ENCODE peak calls at places on chromosomes 16 and 17, in six cellular contexts. I, A, O, H, T and V are unnamed samples.

GRCh38 chr16:346587-346986 is 5.9 kb downstream of the AXIN1 start:
- DNase-seq in T (peak; percentile 77), I (no peak), A (peak; percentile 68), H (peak; percentile 76), O (no peak), V (no peak)

GRCh38 chr17:49260011-49260921 is 29.7 kb upstream of the PHOSPHO1 start:
- DNase-seq in A (peak; percentile 82), O (peak; percentile 84), H (peak; percentile 78), I (peak; percentile 37), T (peak; percentile 89), V (peak; percentile 76)

GRCh38 chr16:76235025-76235424 is 42.2 kb upstream of the CNTNAP4 start:
- DNase-seq in O (no peak), I (no peak), T (no peak), H (no peak), A (no peak), V (no peak)

GRCh38 chr16:57123216-57123968 is 31.0 kb downstream of the CPNE2 start:
- DNase-seq in T (peak; percentile 23), O (no peak), H (no peak), I (no peak), A (no peak), V (no peak)

GRCh38 chr16:8648867-8649266 is 25.6 kb upstream of the ABAT start:
- DNase-seq in T (no peak), H (no peak), A (no peak), O (no peak), I (no peak), V (no peak)

GRCh38 chr16:4111748-4112696 is 4.2 kb downstream of the ADCY9 start:
- DNase-seq in H (no peak), T (peak; percentile 23), A (peak; percentile 55), O (no peak), I (no peak), V (no peak)

GRCh38 chr16:4684030-4684715 is 9.2 kb upstream of the NUDT16L1 start:
- DNase-seq in I (no peak), T (no peak), O (no peak), A (no peak), H (no peak), V (no peak)

GRCh38 chr16:56838622-56839337 is 26.2 kb upstream of the SLC12A3 start:
- DNase-seq in T (no peak), A (no peak), O (no peak), I (no peak), H (no peak), V (no peak)

GRCh38 chr17:527247-527646 is 174.6 kb upstream of the RPH3AL start:
- DNase-seq in A (no peak), H (no peak), T (no peak), O (no peak), I (no peak), V (no peak)

GRCh38 chr17:64063766-64064224 is 43.4 kb upstream of the ICAM2 start:
- DNase-seq in T (peak; percentile 24), H (peak; percentile 77), A (peak; percentile 27), O (no peak), I (peak; percentile 36), V (peak; percentile 80)

GRCh38 chr16:82630688-82631087 is 3.9 kb downstream of the CDH13 start:
- DNase-seq in H (no peak), I (no peak), O (no peak), T (no peak), A (peak; percentile 60), V (no peak)

GRCh38 chr16:25033852-25034251 is 18.7 kb upstream of the ARHGAP17 start:
- DNase-seq in O (no peak), I (no peak), A (peak; percentile 83), H (no peak), T (peak; percentile 91), V (no peak)

GRCh38 chr17:49117581-49118230 is 14.9 kb upstream of the B4GALNT2 start:
- DNase-seq in A (no peak), H (no peak), O (no peak), T (no peak), I (no peak), V (no peak)

GRCh38 chr17:73170921-73171320 is 6.1 kb downstream of the SSTR2 start:
- DNase-seq in T (no peak), O (no peak), A (no peak), I (no peak), H (no peak), V (no peak)

GRCh38 chr16:2856061-2856670 is 1.8 kb downstream of the PRSS22 start:
- DNase-seq in A (no peak), T (no peak), H (peak; percentile 60), O (no peak), I (no peak), V (peak; percentile 71)

GRCh38 chr16:6884002-6884401 is 448.6 kb upstream of the RBFOX1 start:
- DNase-seq in T (no peak), A (no peak), H (no peak), O (no peak), I (no peak), V (no peak)

GRCh38 chr17:17514361-17514992 is 18.3 kb upstream of the RASD1 start:
- DNase-seq in H (no peak), O (no peak), I (no peak), T (no peak), A (no peak), V (no peak)

GRCh38 chr16:10654592-10655414 is 39.9 kb downstream of the TEKT5 start:
- DNase-seq in T (no peak), I (no peak), A (no peak), H (no peak), O (no peak), V (no peak)

GRCh38 chr16:67246081-67246944 is 968 bp downstream of the FHOD1 start:
- DNase-seq in A (peak; percentile 85), I (peak; percentile 78), H (peak; percentile 92), T (peak; percentile 90), O (peak; percentile 84), V (peak; percentile 91)

GRCh38 chr17:68324114-68324513 is 32.8 kb downstream of the ARSG start:
- DNase-seq in O (no peak), I (no peak), H (no peak), A (no peak), T (no peak), V (no peak)

GRCh38 chr17:6306820-6307219 is 128.1 kb downstream of the AIPL1 start:
- DNase-seq in T (no peak), H (no peak), A (no peak), I (no peak), O (no peak), V (no peak)

GRCh38 chr16:11400076-11400475 is 54.8 kb downstream of the RMI2 start:
- DNase-seq in A (no peak), T (no peak), I (no peak), O (no peak), H (no peak), V (no peak)

GRCh38 chr17:77528516-77529327 is 388.0 kb downstream of the SEC14L1 start:
- DNase-seq in T (no peak), I (peak; percentile 56), H (no peak), A (no peak), O (no peak), V (peak; percentile 64)
- H3K4me3 ChIP-seq in T (no peak overlapping the region), I (peak overlapping the region; percentile 78), H (peak overlapping the region; percentile 38), A (no peak overlapping the region), O (no peak overlapping the region), V (peak overlapping the region; percentile 11)

GRCh38 chr16:71882505-71883192 is 1.3 kb downstream of the ZNF821 start:
- DNase-seq in T (peak; percentile 66), O (peak; percentile 72), H (peak; percentile 97), A (peak; percentile 75), I (peak; percentile 82), V (peak; percentile 89)
- H3K27ac ChIP-seq in T (no peak overlapping the region), O (peak overlapping the region; percentile 5), H (peak overlapping the region; percentile 87), A (no peak overlapping the region), I (no peak overlapping the region), V (peak overlapping the region; percentile 100)

DNA sequence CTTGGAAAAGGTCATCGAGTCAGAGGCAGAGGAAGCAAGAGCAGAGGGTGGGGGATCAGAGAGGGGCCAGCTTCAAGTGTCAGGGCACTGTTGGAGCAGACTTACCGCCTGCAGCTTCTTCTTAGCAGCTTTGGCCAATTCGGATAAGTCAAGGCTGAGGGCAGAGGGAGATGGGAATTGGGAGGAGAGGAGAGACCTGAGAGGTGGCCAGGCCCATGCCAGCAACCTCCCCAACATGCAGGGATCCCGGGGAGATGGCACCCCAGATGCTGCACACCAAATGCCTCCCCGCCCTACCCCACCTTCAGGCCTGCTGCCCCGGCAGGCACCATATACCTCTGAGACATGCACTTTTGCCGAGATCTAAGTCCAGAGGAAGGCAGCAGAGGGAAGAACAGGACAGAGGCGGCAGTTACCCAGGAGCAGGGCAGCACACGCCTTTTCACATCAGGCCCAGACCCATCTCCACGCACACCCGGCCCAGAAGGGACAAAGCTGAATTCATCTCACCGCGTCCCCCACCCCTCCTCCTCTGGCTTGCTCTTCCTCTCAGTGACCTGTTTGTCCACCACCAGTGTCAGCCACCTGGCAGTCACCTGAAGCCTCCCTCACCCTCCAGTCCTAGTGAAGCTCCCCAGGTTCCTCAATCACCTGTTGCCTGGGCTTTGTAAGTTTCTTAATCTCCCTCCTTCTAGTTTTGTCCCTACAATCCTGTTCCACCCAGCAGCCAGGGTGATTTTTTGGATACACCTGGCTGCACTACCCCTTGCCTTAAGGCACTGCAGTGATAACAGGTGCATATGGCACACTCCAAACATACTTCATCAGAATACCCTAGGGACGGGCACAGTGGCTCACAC is 10.4 kb downstream of the TP53I13 start:
- DNase-seq in T (no peak), I (no peak), O (no peak), A (no peak), H (no peak), V (no peak)
- H2AFZ ChIP-seq in T (no peak overlapping the region), I (no peak overlapping the region), O (no peak overlapping the region), A (no peak overlapping the region), H (no peak overlapping the region), V (no peak overlapping the region)

GRCh38 chr17:44548714-44549230 is 8.5 kb upstream of the FZD2 start:
- DNase-seq in O (no peak), T (no peak), H (no peak), I (no peak), A (no peak), V (no peak)

GRCh38 chr17:44547625-44548297 is 9.5 kb upstream of the FZD2 start:
- DNase-seq in I (no peak), O (no peak), A (no peak), T (no peak), H (no peak), V (peak; percentile 68)

GRCh38 chr17:44543905-44544523 is 13.3 kb upstream of the FZD2 start:
- DNase-seq in H (no peak), I (no peak), T (no peak), A (no peak), O (no peak), V (no peak)

GRCh38 chr17:44549736-44550135 is 7.5 kb upstream of the FZD2 start:
- DNase-seq in I (no peak), H (no peak), O (no peak), T (no peak), A (no peak), V (no peak)

DNA sequence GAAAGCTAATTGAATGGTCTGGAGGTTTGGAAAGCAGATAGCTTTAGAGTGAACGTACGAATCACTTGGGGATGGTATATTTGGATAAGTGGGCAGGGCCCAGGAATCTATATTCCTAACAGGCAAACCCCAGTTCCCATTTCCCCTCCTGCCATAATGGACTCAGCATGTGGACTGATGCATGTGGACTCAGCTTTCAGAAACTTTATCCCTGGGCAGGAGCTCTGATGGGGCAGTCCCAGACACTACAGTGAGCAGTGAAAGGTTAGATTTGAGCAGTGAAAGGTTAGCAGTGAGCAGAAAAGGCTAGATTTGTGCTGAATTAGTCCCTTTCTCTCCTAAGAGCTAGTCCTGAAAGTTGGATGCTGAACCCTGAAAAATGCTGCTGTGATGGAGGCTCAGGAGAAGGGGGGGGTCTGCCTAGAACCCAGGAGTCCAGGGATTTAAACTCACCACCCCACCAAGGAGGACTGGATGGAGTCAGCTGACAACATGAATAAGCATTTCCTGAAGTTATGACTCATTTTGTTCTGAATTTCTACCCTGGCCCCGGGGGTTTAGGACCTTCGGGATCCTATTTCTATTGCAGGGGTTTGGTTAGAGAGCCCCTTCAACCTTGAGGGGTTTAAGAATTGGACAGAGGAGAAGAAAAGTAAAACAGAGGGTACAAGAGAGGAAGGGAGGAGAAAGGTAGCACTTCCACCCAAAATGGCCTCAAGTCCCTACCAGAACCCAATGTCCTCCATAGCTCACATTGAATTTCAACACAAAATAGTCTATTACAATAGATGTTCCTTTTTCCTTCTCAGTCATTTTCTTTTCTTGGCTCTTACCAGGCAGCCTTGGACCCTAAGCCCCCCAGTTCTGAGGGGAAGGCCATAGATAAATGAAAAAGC is 10.3 kb upstream of the FZD2 start:
- DNase-seq in A (peak; percentile 73), O (no peak), H (peak; percentile 29), T (peak; percentile 67), I (no peak), V (no peak)
- H3K4me3 ChIP-seq in A (no peak overlapping the region), O (no peak overlapping the region), H (no peak overlapping the region), T (no peak overlapping the region), I (no peak overlapping the region), V (no peak overlapping the region)